ENCODE peak calls at places on chromosomes 16 and 17, in eight cellular contexts. One of them, this sample, is unnamed.

GRCh38 chr17:68057531-68057952 is 22.0 kb downstream of the KPNA2 start:
- DNase-seq in fibroblast of lung: no peak
- DNase-seq in colonic mucosa: peak; percentile 46
- DNase-seq in upper lobe of right lung: no peak
- DNase-seq in heart left ventricle: no peak
- DNase-seq in hepatocyte: no peak
- DNase-seq in heart right ventricle: no peak
- DNase-seq in AG09309: no peak
- DNase-seq in this sample: no peak

GRCh38 chr16:77364770-77365169 is 70.1 kb downstream of the ADAMTS18 start:
- DNase-seq in fibroblast of lung: no peak
- DNase-seq in colonic mucosa: no peak
- DNase-seq in upper lobe of right lung: no peak
- DNase-seq in heart left ventricle: no peak
- DNase-seq in hepatocyte: no peak
- DNase-seq in heart right ventricle: no peak
- DNase-seq in AG09309: no peak
- DNase-seq in this sample: no peak

GRCh38 chr16:31471875-31472558 is at the start of gene TGFB1I1:
- DNase-seq in fibroblast of lung: peak; percentile 87
- DNase-seq in colonic mucosa: peak; percentile 60
- DNase-seq in upper lobe of right lung: no peak
- DNase-seq in heart left ventricle: peak; percentile 86
- DNase-seq in hepatocyte: peak; percentile 74
- DNase-seq in heart right ventricle: peak; percentile 78
- DNase-seq in AG09309: no peak
- DNase-seq in this sample: no peak

GRCh38 chr16:53509906-53510703 is 7.1 kb upstream of the AKTIP start:
- DNase-seq in fibroblast of lung: peak; percentile 48
- DNase-seq in colonic mucosa: peak; percentile 58
- DNase-seq in upper lobe of right lung: peak; percentile 78
- DNase-seq in heart left ventricle: peak; percentile 74
- DNase-seq in hepatocyte: peak; percentile 82
- DNase-seq in heart right ventricle: peak; percentile 54
- DNase-seq in AG09309: no peak
- DNase-seq in this sample: no peak

GRCh38 chr16:69260019-69260418 is 51.1 kb upstream of the VPS4A start:
- DNase-seq in fibroblast of lung: no peak
- DNase-seq in colonic mucosa: no peak
- DNase-seq in upper lobe of right lung: no peak
- DNase-seq in heart left ventricle: no peak
- DNase-seq in hepatocyte: no peak
- DNase-seq in heart right ventricle: no peak
- DNase-seq in AG09309: no peak
- DNase-seq in this sample: no peak

GRCh38 chr17:82108038-82108998 is 10.3 kb upstream of the FASN start:
- DNase-seq in fibroblast of lung: no peak
- DNase-seq in colonic mucosa: no peak
- DNase-seq in upper lobe of right lung: no peak
- DNase-seq in heart left ventricle: no peak
- DNase-seq in hepatocyte: peak; percentile 5
- DNase-seq in heart right ventricle: no peak
- DNase-seq in AG09309: no peak
- DNase-seq in this sample: no peak

GRCh38 chr17:73179387-73179786 is 13.5 kb upstream of the COG1 start:
- DNase-seq in fibroblast of lung: no peak
- DNase-seq in colonic mucosa: no peak
- DNase-seq in upper lobe of right lung: no peak
- DNase-seq in heart left ventricle: no peak
- DNase-seq in hepatocyte: no peak
- DNase-seq in heart right ventricle: no peak
- DNase-seq in AG09309: no peak
- DNase-seq in this sample: no peak

GRCh38 chr17:69810326-69811035 is 264.5 kb upstream of the KCNJ16 start:
- DNase-seq in fibroblast of lung: peak; percentile 26
- DNase-seq in colonic mucosa: no peak
- DNase-seq in upper lobe of right lung: no peak
- DNase-seq in heart left ventricle: no peak
- DNase-seq in hepatocyte: no peak
- DNase-seq in heart right ventricle: no peak
- DNase-seq in AG09309: no peak
- DNase-seq in this sample: no peak

GRCh38 chr17:17437893-17438292 is 38.9 kb upstream of the MED9 start:
- DNase-seq in fibroblast of lung: no peak
- DNase-seq in colonic mucosa: no peak
- DNase-seq in upper lobe of right lung: no peak
- DNase-seq in heart left ventricle: no peak
- DNase-seq in hepatocyte: no peak
- DNase-seq in heart right ventricle: no peak
- DNase-seq in AG09309: no peak
- DNase-seq in this sample: no peak

GRCh38 chr17:38455288-38455915 is 27.1 kb downstream of the ARHGAP23 start:
- DNase-seq in fibroblast of lung: no peak
- DNase-seq in colonic mucosa: no peak
- DNase-seq in upper lobe of right lung: no peak
- DNase-seq in heart left ventricle: no peak
- DNase-seq in hepatocyte: no peak
- DNase-seq in heart right ventricle: no peak
- DNase-seq in AG09309: no peak
- DNase-seq in this sample: no peak

GRCh38 chr17:28705074-28705659 is 6.5 kb downstream of the PROCA1 start:
- DNase-seq in fibroblast of lung: no peak
- DNase-seq in colonic mucosa: no peak
- DNase-seq in upper lobe of right lung: no peak
- DNase-seq in heart left ventricle: no peak
- DNase-seq in hepatocyte: no peak
- DNase-seq in heart right ventricle: no peak
- DNase-seq in AG09309: no peak
- DNase-seq in this sample: no peak

GRCh38 chr17:13638855-13639458 is 37.2 kb upstream of the HS3ST3A1 start:
- DNase-seq in fibroblast of lung: peak; percentile 60
- DNase-seq in colonic mucosa: no peak
- DNase-seq in upper lobe of right lung: no peak
- DNase-seq in heart left ventricle: no peak
- DNase-seq in hepatocyte: no peak
- DNase-seq in heart right ventricle: no peak
- DNase-seq in AG09309: no peak
- DNase-seq in this sample: no peak

GRCh38 chr17:76079577-76080206 is 710 bp downstream of the ZACN start:
- DNase-seq in fibroblast of lung: no peak
- DNase-seq in colonic mucosa: no peak
- DNase-seq in upper lobe of right lung: peak; percentile 40
- DNase-seq in heart left ventricle: no peak
- DNase-seq in hepatocyte: no peak
- DNase-seq in heart right ventricle: no peak
- DNase-seq in AG09309: no peak
- DNase-seq in this sample: no peak

GRCh38 chr16:74485916-74486315 is 64.6 kb upstream of the CLEC18B start:
- DNase-seq in fibroblast of lung: no peak
- DNase-seq in colonic mucosa: no peak
- DNase-seq in upper lobe of right lung: no peak
- DNase-seq in heart left ventricle: no peak
- DNase-seq in hepatocyte: no peak
- DNase-seq in heart right ventricle: no peak
- DNase-seq in AG09309: no peak
- DNase-seq in this sample: no peak

GRCh38 chr16:69141936-69142335 is 9.5 kb downstream of the UTP4 start:
- DNase-seq in fibroblast of lung: no peak
- DNase-seq in colonic mucosa: no peak
- DNase-seq in upper lobe of right lung: no peak
- DNase-seq in heart left ventricle: no peak
- DNase-seq in hepatocyte: no peak
- DNase-seq in heart right ventricle: no peak
- DNase-seq in AG09309: no peak
- DNase-seq in this sample: no peak

GRCh38 chr16:54284319-54284930 is 2.2 kb downstream of the IRX3 start:
- DNase-seq in fibroblast of lung: peak; percentile 11
- DNase-seq in colonic mucosa: no peak
- DNase-seq in upper lobe of right lung: no peak
- DNase-seq in heart left ventricle: peak; percentile 25
- DNase-seq in hepatocyte: peak; percentile 66
- DNase-seq in heart right ventricle: no peak
- DNase-seq in AG09309: no peak
- DNase-seq in this sample: no peak

GRCh38 chr17:28961391-28961790 is 10.1 kb upstream of the PHF12 start:
- DNase-seq in fibroblast of lung: no peak
- DNase-seq in colonic mucosa: no peak
- DNase-seq in upper lobe of right lung: peak; percentile 49
- DNase-seq in heart left ventricle: no peak
- DNase-seq in hepatocyte: no peak
- DNase-seq in heart right ventricle: no peak
- DNase-seq in AG09309: no peak
- DNase-seq in this sample: no peak

GRCh38 chr16:88655053-88655732 is 4.3 kb upstream of the CYBA start:
- DNase-seq in fibroblast of lung: no peak
- DNase-seq in colonic mucosa: no peak
- DNase-seq in upper lobe of right lung: no peak
- DNase-seq in heart left ventricle: no peak
- DNase-seq in hepatocyte: no peak
- DNase-seq in heart right ventricle: no peak
- DNase-seq in AG09309: no peak
- DNase-seq in this sample: no peak

GRCh38 chr17:65987988-65988387 is 203.9 kb downstream of the CEP112 start:
- DNase-seq in fibroblast of lung: peak; percentile 19
- DNase-seq in colonic mucosa: peak; percentile 49
- DNase-seq in upper lobe of right lung: no peak
- DNase-seq in heart left ventricle: no peak
- DNase-seq in hepatocyte: peak; percentile 35
- DNase-seq in heart right ventricle: no peak
- DNase-seq in AG09309: peak; percentile 3
- DNase-seq in this sample: no peak

GRCh38 chr16:67226804-67227566 is at the start of gene TMEM208:
- DNase-seq in fibroblast of lung: peak; percentile 98
- DNase-seq in colonic mucosa: peak; percentile 99
- DNase-seq in upper lobe of right lung: peak; percentile 97
- DNase-seq in heart left ventricle: peak; percentile 98
- DNase-seq in hepatocyte: peak; percentile 98
- DNase-seq in heart right ventricle: peak; percentile 97
- DNase-seq in AG09309: peak; percentile 88
- DNase-seq in this sample: peak; percentile 91

GRCh38 chr17:74360993-74361612 is 565 bp downstream of the BTBD17 start:
- DNase-seq in fibroblast of lung: peak; percentile 34
- DNase-seq in colonic mucosa: no peak
- DNase-seq in upper lobe of right lung: no peak
- DNase-seq in heart left ventricle: no peak
- DNase-seq in hepatocyte: no peak
- DNase-seq in heart right ventricle: no peak
- DNase-seq in AG09309: no peak
- DNase-seq in this sample: peak; percentile 6

GRCh38 chr16:53357955-53358354 is 76.3 kb upstream of the RBL2 start:
- DNase-seq in fibroblast of lung: no peak
- DNase-seq in colonic mucosa: no peak
- DNase-seq in upper lobe of right lung: no peak
- DNase-seq in heart left ventricle: no peak
- DNase-seq in hepatocyte: no peak
- DNase-seq in heart right ventricle: no peak
- DNase-seq in AG09309: no peak
- DNase-seq in this sample: no peak

GRCh38 chr17:56913000-56913866 is 616 bp downstream of the TRIM25 start:
- DNase-seq in fibroblast of lung: no peak
- DNase-seq in colonic mucosa: peak; percentile 40
- DNase-seq in upper lobe of right lung: peak; percentile 69
- DNase-seq in heart left ventricle: no peak
- DNase-seq in hepatocyte: peak; percentile 27
- DNase-seq in heart right ventricle: peak; percentile 29
- DNase-seq in AG09309: no peak
- DNase-seq in this sample: no peak

GRCh38 chr17:36942031-36942599 is 4.8 kb downstream of the LHX1 start:
- DNase-seq in fibroblast of lung: no peak
- DNase-seq in colonic mucosa: no peak
- DNase-seq in upper lobe of right lung: no peak
- DNase-seq in heart left ventricle: no peak
- DNase-seq in hepatocyte: no peak
- DNase-seq in heart right ventricle: no peak
- DNase-seq in AG09309: no peak
- DNase-seq in this sample: no peak
- H3K4me3 ChIP-seq in fibroblast of lung: no peak overlapping the region
- H3K4me3 ChIP-seq in colonic mucosa: no peak overlapping the region
- H3K4me3 ChIP-seq in upper lobe of right lung: no peak overlapping the region
- H3K4me3 ChIP-seq in heart left ventricle: peak overlapping the region; percentile 12
- H3K4me3 ChIP-seq in hepatocyte: no peak overlapping the region
- H3K4me3 ChIP-seq in heart right ventricle: peak overlapping the region; percentile 36
- H3K4me3 ChIP-seq in AG09309: no peak overlapping the region
- H3K4me3 ChIP-seq in this sample: no peak overlapping the region

DNA sequence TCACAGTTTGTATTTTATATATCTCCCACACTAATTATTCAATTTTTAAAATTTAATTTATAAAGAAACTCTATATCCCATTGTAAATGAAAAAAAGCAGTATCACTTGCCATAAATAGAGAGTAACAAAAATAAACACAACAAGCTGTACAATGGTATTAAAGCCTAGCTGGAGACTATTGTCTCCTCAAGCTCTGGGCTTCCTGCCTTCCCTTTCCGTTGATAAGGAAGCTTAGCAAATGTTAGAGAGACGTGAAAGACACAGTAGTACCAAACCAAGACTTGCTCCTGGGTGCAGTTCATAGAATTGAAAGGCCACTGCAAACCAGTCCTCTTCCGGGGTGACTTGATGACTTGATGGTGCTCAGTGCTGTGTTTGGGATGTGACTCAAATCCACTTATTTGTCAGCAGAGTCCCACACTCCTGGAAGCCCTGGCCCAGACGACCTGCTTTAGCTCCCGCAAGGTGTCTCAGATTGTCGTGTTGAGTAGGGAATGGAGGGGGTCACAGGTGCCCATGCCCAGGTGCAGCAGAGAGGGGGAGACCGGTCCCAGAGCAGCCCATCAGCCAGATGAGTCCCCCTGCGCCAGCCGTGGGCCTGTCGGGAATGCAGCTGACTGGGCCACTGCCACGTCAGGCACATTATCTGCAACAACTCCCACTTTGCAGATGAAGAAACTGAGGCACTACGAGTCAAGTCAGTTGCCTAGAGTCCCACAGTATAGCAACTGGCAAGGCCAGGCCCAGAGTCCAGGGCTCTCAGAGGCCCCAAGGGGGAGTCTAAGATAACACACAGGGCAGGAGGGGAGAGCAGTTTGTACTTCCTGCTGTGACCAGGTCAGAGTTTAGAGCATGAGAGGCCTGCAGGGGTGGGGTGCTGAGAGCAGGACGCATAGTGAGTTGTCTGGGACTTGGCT is 40.5 kb downstream of the PSME3IP1 start:
- DNase-seq in fibroblast of lung: no peak
- DNase-seq in colonic mucosa: no peak
- DNase-seq in upper lobe of right lung: no peak
- DNase-seq in heart left ventricle: no peak
- DNase-seq in hepatocyte: no peak
- DNase-seq in heart right ventricle: no peak
- DNase-seq in AG09309: no peak
- DNase-seq in this sample: no peak
- H3K4me3 ChIP-seq in fibroblast of lung: no peak overlapping the region
- H3K4me3 ChIP-seq in colonic mucosa: no peak overlapping the region
- H3K4me3 ChIP-seq in upper lobe of right lung: no peak overlapping the region
- H3K4me3 ChIP-seq in heart left ventricle: no peak overlapping the region
- H3K4me3 ChIP-seq in hepatocyte: no peak overlapping the region
- H3K4me3 ChIP-seq in heart right ventricle: no peak overlapping the region
- H3K4me3 ChIP-seq in AG09309: no peak overlapping the region
- H3K4me3 ChIP-seq in this sample: no peak overlapping the region

GRCh38 chr16:379183-379960 is 2.4 kb downstream of the PGAP6 start:
- DNase-seq in fibroblast of lung: no peak
- DNase-seq in colonic mucosa: peak; percentile 88
- DNase-seq in upper lobe of right lung: peak; percentile 93
- DNase-seq in heart left ventricle: no peak
- DNase-seq in hepatocyte: peak; percentile 90
- DNase-seq in heart right ventricle: no peak
- DNase-seq in AG09309: no peak
- DNase-seq in this sample: no peak
- H3K4me3 ChIP-seq in fibroblast of lung: no peak overlapping the region
- H3K4me3 ChIP-seq in colonic mucosa: peak overlapping the region; percentile 10
- H3K4me3 ChIP-seq in upper lobe of right lung: no peak overlapping the region
- H3K4me3 ChIP-seq in heart left ventricle: no peak overlapping the region
- H3K4me3 ChIP-seq in hepatocyte: no peak overlapping the region
- H3K4me3 ChIP-seq in heart right ventricle: no peak overlapping the region
- H3K4me3 ChIP-seq in AG09309: no peak overlapping the region
- H3K4me3 ChIP-seq in this sample: no peak overlapping the region

GRCh38 chr17:49200423-49201083 is 9.8 kb downstream of the GNGT2 start:
- DNase-seq in fibroblast of lung: no peak
- DNase-seq in colonic mucosa: no peak
- DNase-seq in upper lobe of right lung: no peak
- DNase-seq in heart left ventricle: no peak
- DNase-seq in hepatocyte: no peak
- DNase-seq in heart right ventricle: no peak
- DNase-seq in AG09309: no peak
- DNase-seq in this sample: no peak
- H3K4me3 ChIP-seq in fibroblast of lung: no peak overlapping the region
- H3K4me3 ChIP-seq in colonic mucosa: no peak overlapping the region
- H3K4me3 ChIP-seq in upper lobe of right lung: no peak overlapping the region
- H3K4me3 ChIP-seq in heart left ventricle: no peak overlapping the region
- H3K4me3 ChIP-seq in hepatocyte: no peak overlapping the region
- H3K4me3 ChIP-seq in heart right ventricle: no peak overlapping the region
- H3K4me3 ChIP-seq in AG09309: no peak overlapping the region
- H3K4me3 ChIP-seq in this sample: no peak overlapping the region